ENCODE peak calls at places on chromosomes 11 and 22, in seven cellular contexts. S is adipocyte, R is NB4, L is NCI-H2081, J is D341Med, E is Ammon's horn, N is adrenal gland. O is an unnamed sample.

GRCh38 chr11:127259118-127259517 is 258.5 kb upstream of the KIRREL3 start:
- DNase-seq in E (no peak), L (no peak), J (no peak), S (no peak), R (no peak), N (no peak), O (no peak)

GRCh38 chr11:65426839-65427690 is 4.5 kb downstream of the NEAT1 start:
- DNase-seq in N (peak), L (no peak), J (no peak), E (peak), S (peak), R (peak), O (peak)

GRCh38 chr22:21725956-21726649 is 9.5 kb downstream of the YPEL1 start:
- DNase-seq in R (no peak), S (no peak), L (no peak), N (no peak), E (no peak), J (no peak), O (no peak)

GRCh38 chr11:128695539-128696221 is 1.8 kb downstream of the FLI1 start:
- DNase-seq in E (peak), J (no peak), N (peak), L (no peak), R (peak), S (no peak), O (no peak)

GRCh38 chr11:108938604-108939003 is 273.7 kb downstream of the DDX10 start:
- DNase-seq in R (no peak), L (no peak), J (no peak), N (no peak), S (no peak), E (no peak), O (peak)

GRCh38 chr11:67304511-67305113 is 1.3 kb downstream of the SSH3 start:
- DNase-seq in J (peak), N (no peak), R (peak), L (no peak), E (no peak), S (no peak), O (no peak)

GRCh38 chr11:96326954-96327353 is 16.0 kb downstream of the MAML2 start:
- DNase-seq in R (no peak), N (no peak), E (no peak), L (no peak), S (no peak), J (no peak), O (no peak)

GRCh38 chr11:35347921-35348331 is 71.4 kb downstream of the SLC1A2 start:
- DNase-seq in E (no peak), L (no peak), J (no peak), R (no peak), S (peak), N (no peak), O (peak)

GRCh38 chr11:118655486-118656190 is 23.8 kb downstream of the TREH start:
- DNase-seq in E (no peak), L (no peak), N (no peak), J (no peak), R (no peak), S (no peak), O (no peak)

GRCh38 chr11:47269829-47270305 is at the start of gene MADD:
- DNase-seq in E (peak), R (peak), J (peak), S (peak), N (peak), L (peak), O (peak)

GRCh38 chr11:10823152-10823579 is 14.4 kb upstream of the EIF4G2 start:
- DNase-seq in J (no peak), R (no peak), N (no peak), L (no peak), E (no peak), S (no peak), O (peak)

GRCh38 chr22:45196308-45196707 is 32.6 kb downstream of the NUP50 start:
- DNase-seq in N (no peak), J (no peak), L (no peak), S (no peak), R (no peak), E (no peak), O (no peak)

GRCh38 chr11:96704847-96705246 is 315.0 kb downstream of the JRKL start:
- DNase-seq in E (no peak), N (no peak), S (no peak), L (no peak), J (no peak), R (peak), O (no peak)

GRCh38 chr22:20427104-20427944 is 10.3 kb downstream of the SCARF2 start:
- DNase-seq in R (no peak), N (no peak), S (no peak), E (no peak), L (no peak), J (no peak), O (no peak)

GRCh38 chr11:134062255-134063030 is 6.4 kb upstream of the JAM3 start:
- DNase-seq in N (no peak), L (no peak), S (no peak), J (no peak), E (peak), R (no peak), O (no peak)

GRCh38 chr22:41908409-41909289 is 6.2 kb downstream of the SHISA8 start:
- DNase-seq in L (no peak), S (no peak), N (peak), R (no peak), E (no peak), J (no peak), O (no peak)

GRCh38 chr11:58060939-58061672 is 30.4 kb downstream of the OR6Q1 start:
- DNase-seq in N (no peak), S (no peak), E (no peak), R (no peak), L (no peak), J (no peak), O (peak)

GRCh38 chr11:88814076-88814475 is 251.7 kb downstream of the GRM5 start:
- DNase-seq in S (no peak), E (no peak), N (no peak), J (no peak), L (no peak), R (no peak), O (no peak)

GRCh38 chr11:125062931-125063428 is at the start of gene SLC37A2:
- DNase-seq in N (peak), J (peak), E (peak), S (peak), R (peak), L (no peak), O (peak)

GRCh38 chr11:80136991-80137390 is 696.2 kb upstream of the TENM4 start:
- DNase-seq in S (peak), J (no peak), R (no peak), N (no peak), L (no peak), E (no peak), O (no peak)

GRCh38 chr11:16299390-16299789 is 57.0 kb downstream of the SOX6 start:
- DNase-seq in E (no peak), R (no peak), S (no peak), J (no peak), L (no peak), N (no peak), O (no peak)

GRCh38 chr11:3710485-3711259 is 39.5 kb upstream of the CHRNA10 start:
- DNase-seq in S (peak), J (no peak), E (no peak), N (no peak), R (peak), L (no peak), O (no peak)

GRCh38 chr11:17486666-17487065 is 10.0 kb upstream of the ABCC8 start:
- DNase-seq in S (no peak), L (no peak), N (no peak), E (no peak), J (no peak), R (no peak), O (no peak)

GRCh38 chr11:24234822-24235508 is 261.9 kb upstream of the LUZP2 start:
- DNase-seq in R (no peak), E (no peak), J (no peak), N (peak), S (peak), L (no peak), O (no peak)

GRCh38 chr22:29343313-29343805 is 27.9 kb upstream of the RASL10A start:
- DNase-seq in L (peak), R (no peak), E (peak), S (peak), N (no peak), J (peak), O (no peak)

GRCh38 chr11:82146789-82147188 is 586.9 kb downstream of the FAM181B start:
- DNase-seq in R (no peak), E (no peak), J (no peak), S (no peak), N (no peak), L (no peak), O (no peak)

GRCh38 chr11:84691830-84692229 is 935.3 kb downstream of the DLG2 start:
- DNase-seq in N (no peak), R (no peak), E (peak), J (no peak), S (no peak), L (no peak), O (no peak)

GRCh38 chr11:92269021-92269420 is 44.4 kb downstream of the FAT3 start:
- DNase-seq in S (peak), L (no peak), R (no peak), N (no peak), E (no peak), J (no peak), O (no peak)

GRCh38 chr11:27064086-27064485 is 23.5 kb downstream of the BBOX1 start:
- DNase-seq in R (no peak), S (no peak), E (no peak), N (no peak), J (no peak), L (no peak), O (no peak)

GRCh38 chr11:26095340-26095739 is 236.6 kb upstream of the ANO3 start:
- DNase-seq in N (no peak), E (no peak), R (no peak), J (no peak), L (no peak), S (no peak), O (no peak)

GRCh38 chr11:114367244-114367957 is 32.9 kb downstream of the C11orf71 start:
- DNase-seq in R (no peak), S (no peak), N (no peak), L (no peak), J (no peak), E (no peak), O (no peak)

GRCh38 chr11:25910090-25910489 is 421.8 kb upstream of the ANO3 start:
- DNase-seq in E (no peak), S (no peak), J (no peak), N (no peak), R (no peak), L (peak), O (no peak)

GRCh38 chr22:46533434-46533833 is 4.0 kb downstream of the CELSR1 start:
- DNase-seq in R (no peak), N (no peak), S (no peak), J (no peak), E (no peak), L (no peak), O (no peak)

GRCh38 chr11:123654566-123655081 is at the start of gene SCN3B:
- DNase-seq in S (peak), L (peak), J (peak), R (peak), E (peak), N (peak), O (peak)

GRCh38 chr11:122020902-122021301 is 95.1 kb downstream of the BLID start:
- DNase-seq in J (no peak), L (no peak), N (no peak), R (no peak), S (no peak), E (no peak), O (peak)

GRCh38 chr11:60842688-60843605 is 1.0 kb downstream of the CCDC86 start:
- DNase-seq in E (peak), R (peak), S (peak), L (no peak), N (peak), J (peak), O (no peak)

GRCh38 chr11:9144828-9145227 is 53.4 kb upstream of the SCUBE2 start:
- DNase-seq in R (no peak), J (no peak), S (no peak), L (no peak), N (peak), E (no peak), O (no peak)

GRCh38 chr22:47036352-47036751 is 273.9 kb downstream of the TBC1D22A start:
- DNase-seq in L (no peak), E (no peak), S (no peak), R (no peak), J (no peak), N (no peak), O (no peak)

GRCh38 chr22:38729946-38730345 is 24.2 kb downstream of the GTPBP1 start:
- DNase-seq in N (no peak), S (no peak), L (no peak), E (no peak), R (no peak), J (no peak), O (no peak)